ENCODE peak calls at places on chromosomes 11 and 22, in six cellular contexts. Z is AG04449, H is adrenal gland, K is left lung, V is neural progenitor cell, G is upper lobe of right lung. F is an unnamed sample.

GRCh38 chr11:15053201-15053685 is 20.1 kb upstream of the CALCB start:
- DNase-seq in Z (no peak), H (no peak), K (no peak), V (no peak), G (no peak), F (peak)

GRCh38 chr11:134660416-134660815 is 248.4 kb upstream of the B3GAT1 start:
- DNase-seq in Z (no peak), H (peak), K (no peak), V (peak), G (no peak), F (no peak)

GRCh38 chr11:58567889-58568512 is 7.7 kb downstream of the LPXN start:
- DNase-seq in Z (no peak), H (peak), K (no peak), V (peak), G (no peak), F (no peak)

GRCh38 chr22:30041475-30041874 is 38.8 kb upstream of the HORMAD2 start:
- DNase-seq in Z (no peak), H (no peak), K (no peak), V (no peak), G (no peak), F (no peak)

GRCh38 chr11:67251841-67252240 is 14.4 kb upstream of the GRK2 start:
- DNase-seq in Z (no peak), H (no peak), K (no peak), V (no peak), G (no peak), F (no peak)

GRCh38 chr22:49365910-49366309 is 461.8 kb downstream of the BRD1 start:
- DNase-seq in Z (no peak), H (no peak), K (no peak), V (no peak), G (peak), F (no peak)

GRCh38 chr11:3954448-3955298 is 99.2 kb downstream of the STIM1 start:
- DNase-seq in Z (no peak), H (no peak), K (no peak), V (no peak), G (no peak), F (no peak)

GRCh38 chr11:69658606-69659450 is 16.3 kb downstream of the LTO1 start:
- DNase-seq in Z (no peak), H (no peak), K (no peak), V (no peak), G (peak), F (no peak)

GRCh38 chr11:78753297-78753696 is 178.6 kb upstream of the NARS2 start:
- DNase-seq in Z (no peak), H (no peak), K (no peak), V (no peak), G (no peak), F (no peak)

GRCh38 chr11:8917157-8917820 is 6.3 kb downstream of the AKIP1 start:
- DNase-seq in Z (peak), H (no peak), K (peak), V (peak), G (peak), F (peak)

GRCh38 chr22:40410731-40411505 is 40.5 kb downstream of the SGSM3 start:
- DNase-seq in Z (no peak), H (no peak), K (peak), V (no peak), G (peak), F (no peak)

GRCh38 chr11:32785262-32785661 is 9.2 kb downstream of the CCDC73 start:
- DNase-seq in Z (no peak), H (no peak), K (no peak), V (no peak), G (no peak), F (no peak)

GRCh38 chr11:96091476-96091875 is 167.6 kb upstream of the MTMR2 start:
- DNase-seq in Z (no peak), H (no peak), K (no peak), V (no peak), G (no peak), F (no peak)

GRCh38 chr11:132439711-132440300 is 1069.4 kb downstream of the NTM start:
- DNase-seq in Z (no peak), H (no peak), K (no peak), V (no peak), G (no peak), F (no peak)

GRCh38 chr11:64963072-64963631 is 8.8 kb downstream of the MAJIN start:
- DNase-seq in Z (no peak), H (no peak), K (no peak), V (no peak), G (no peak), F (no peak)
- TF ChIP-seq CTCF in Z (no peak), H (no peak), K (no peak), V (no peak), G (no peak), F (no peak)

GRCh38 chr11:120343429-120343828 is 7.2 kb downstream of the ARHGEF12 start:
- DNase-seq in Z (no peak), H (no peak), K (no peak), V (no peak), G (no peak), F (no peak)
- H3K4me3 ChIP-seq in Z (no peak), H (no peak), K (no peak), V (no peak), G (no peak), F (no peak)

GRCh38 chr22:25120093-25120561 is 79.5 kb upstream of the CRYBB3 start:
- DNase-seq in Z (no peak), H (peak), K (no peak), V (peak), G (peak), F (no peak)

GRCh38 chr22:25119609-25120008 is 80.0 kb upstream of the CRYBB3 start:
- DNase-seq in Z (no peak), H (no peak), K (no peak), V (no peak), G (no peak), F (no peak)

GRCh38 chr22:25123677-25124076 is 76.0 kb upstream of the CRYBB3 start:
- DNase-seq in Z (no peak), H (no peak), K (no peak), V (no peak), G (no peak), F (no peak)

GRCh38 chr22:25122136-25122764 is 77.4 kb upstream of the CRYBB3 start:
- DNase-seq in Z (no peak), H (peak), K (no peak), V (no peak), G (no peak), F (no peak)

DNA sequence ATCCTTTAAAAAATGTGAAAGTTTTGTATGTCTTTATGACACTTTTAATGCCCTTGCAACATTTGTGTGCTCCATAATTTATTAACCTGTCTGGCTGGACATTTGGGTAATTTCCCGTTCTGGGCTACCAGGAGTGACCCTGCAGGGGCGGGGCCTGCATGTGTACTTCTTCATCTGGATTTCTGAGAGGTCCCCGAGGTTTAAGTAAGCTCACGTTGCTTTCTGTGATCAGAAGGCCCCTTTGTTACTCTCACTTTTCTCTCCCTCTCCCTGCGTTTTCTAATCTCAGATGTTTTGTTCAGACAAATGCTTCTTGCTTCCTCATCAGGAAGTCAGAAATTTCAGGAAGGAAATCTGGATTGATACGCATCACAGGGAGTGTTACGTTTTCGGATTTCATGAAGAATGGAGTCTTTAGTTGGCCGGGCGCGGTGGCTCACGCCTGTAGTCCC is 78.9 kb upstream of the CRYBB3 start:
- DNase-seq in Z (no peak), H (peak), K (no peak), V (peak), G (peak), F (peak)
- TF ChIP-seq CTCF in Z (no peak), H (no peak), K (no peak), V (no peak), G (no peak), F (no peak)

DNA sequence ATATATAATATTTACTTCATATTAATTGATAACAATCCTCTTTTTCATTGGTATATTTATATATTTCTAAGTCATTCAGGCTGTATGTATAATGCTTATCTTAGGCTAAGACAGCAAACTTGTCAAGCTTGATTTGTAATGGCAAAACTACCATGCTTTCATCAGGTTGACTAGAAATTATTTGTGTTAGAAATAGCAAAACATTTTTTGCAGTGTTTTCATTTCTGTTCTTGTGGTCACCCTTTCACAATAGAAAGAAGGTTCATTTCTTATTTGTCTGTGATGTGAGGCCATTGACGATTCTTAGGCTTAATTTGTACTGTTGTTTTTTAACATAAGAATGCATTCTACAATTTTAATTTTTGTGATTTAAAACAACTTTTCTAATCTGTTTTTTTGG is 197.6 kb downstream of the TMEM135 start:
- DNase-seq in Z (no peak), H (no peak), K (no peak), V (no peak), G (no peak), F (no peak)
- H3K4me3 ChIP-seq in Z (no peak), H (no peak), K (no peak), V (no peak), G (no peak), F (no peak)

F was measured in epithelial cell of proximal tubule.